ENCODE peak calls at places on chromosomes 13 and 19, in five cellular contexts. U is neural crest cell, O is MCF 10A, A is lower leg skin, L is AG04449. H is an unnamed sample.

GRCh38 chr19:10271543-10272086 is 695 bp downstream of the ICAM1 start:
- DNase-seq in U (no peak), O (peak; percentile 52), A (peak; percentile 87), L (no peak), H (no peak)

GRCh38 chr19:51477343-51477742 is 996 bp upstream of the CEACAM18 start:
- DNase-seq in U (no peak), O (no peak), A (peak; percentile 40), L (no peak), H (no peak)

GRCh38 chr19:37817180-37817911 is 38.0 kb upstream of the ZNF573 start:
- DNase-seq in U (peak; percentile 68), O (no peak), A (no peak), L (no peak), H (peak; percentile 4)

GRCh38 chr13:61362522-61362921 is 53.1 kb downstream of the PCDH20 start:
- DNase-seq in U (no peak), O (no peak), A (no peak), L (no peak), H (no peak)

GRCh38 chr19:46353730-46354528 is 7.0 kb downstream of the PPP5C start:
- DNase-seq in U (no peak), O (no peak), A (no peak), L (no peak), H (no peak)

GRCh38 chr19:12611361-12611699 is 610 bp downstream of the ZNF791 start:
- DNase-seq in U (peak; percentile 39), O (peak; percentile 77), A (peak; percentile 94), L (no peak), H (peak; percentile 54)

GRCh38 chr13:23637813-23638212 is 67.6 kb downstream of the TNFRSF19 start:
- DNase-seq in U (no peak), O (no peak), A (no peak), L (no peak), H (no peak)

GRCh38 chr19:46896076-46896794 is 35.4 kb downstream of the ARHGAP35 start:
- DNase-seq in U (no peak), O (no peak), A (peak; percentile 59), L (no peak), H (no peak)

GRCh38 chr13:74662895-74663294 is 528.7 kb upstream of the KLF12 start:
- DNase-seq in U (no peak), O (no peak), A (no peak), L (no peak), H (no peak)

GRCh38 chr13:81987159-81987558 is 1646.2 kb upstream of the SPRY2 start:
- DNase-seq in U (no peak), O (peak; percentile 23), A (no peak), L (no peak), H (no peak)

GRCh38 chr19:48737360-48737998 is 2.9 kb downstream of the RASIP1 start:
- DNase-seq in U (no peak), O (no peak), A (no peak), L (no peak), H (no peak)

GRCh38 chr19:47110521-47111080 is 3.0 kb downstream of the ZC3H4 start:
- DNase-seq in U (no peak), O (peak; percentile 37), A (no peak), L (no peak), H (no peak)

GRCh38 chr13:28338202-28338601 is 156.7 kb downstream of the FLT1 start:
- DNase-seq in U (no peak), O (no peak), A (no peak), L (no peak), H (no peak)

GRCh38 chr19:6262519-6262918 is 17.3 kb downstream of the MLLT1 start:
- DNase-seq in U (no peak), O (no peak), A (no peak), L (no peak), H (no peak)

GRCh38 chr19:55189424-55189823 is 9.3 kb upstream of the SYT5 start:
- DNase-seq in U (no peak), O (peak; percentile 100), A (peak; percentile 93), L (peak; percentile 83), H (peak; percentile 88)

GRCh38 chr19:8503506-8503905 is 1.1 kb upstream of the PRAM1 start:
- DNase-seq in U (no peak), O (no peak), A (no peak), L (no peak), H (no peak)

GRCh38 chr19:6476896-6477431 is 4.6 kb downstream of the DENND1C start:
- DNase-seq in U (no peak), O (no peak), A (no peak), L (no peak), H (no peak)

GRCh38 chr19:48745208-48745995 is 1.3 kb downstream of the IZUMO1 start:
- DNase-seq in U (peak; percentile 50), O (peak; percentile 63), A (no peak), L (no peak), H (no peak)

GRCh38 chr19:49094505-49095482 is 9.5 kb downstream of the SNRNP70 start:
- DNase-seq in U (no peak), O (no peak), A (no peak), L (no peak), H (no peak)

GRCh38 chr13:100666124-100666523 is 8.5 kb downstream of the TMTC4 start:
- DNase-seq in U (no peak), O (no peak), A (no peak), L (no peak), H (no peak)

GRCh38 chr19:35332817-35333216 is 3.8 kb downstream of the CD22 start:
- DNase-seq in U (no peak), O (no peak), A (no peak), L (no peak), H (no peak)

GRCh38 chr13:111658150-111659100 is 338.0 kb downstream of the TEX29 start:
- DNase-seq in U (peak; percentile 47), O (no peak), A (peak; percentile 76), L (no peak), H (no peak)

GRCh38 chr19:38037151-38037611 is 130.2 kb downstream of the SIPA1L3 start:
- DNase-seq in U (no peak), O (no peak), A (no peak), L (no peak), H (no peak)

GRCh38 chr19:15379996-15380647 is 535 bp upstream of the AKAP8 start:
- DNase-seq in U (peak; percentile 48), O (peak; percentile 61), A (no peak), L (no peak), H (no peak)

GRCh38 chr19:16895467-16896097 is 6.8 kb downstream of the F2RL3 start:
- DNase-seq in U (no peak), O (no peak), A (no peak), L (no peak), H (no peak)

GRCh38 chr19:1503089-1503924 is 9.5 kb downstream of the ADAMTSL5 start:
- DNase-seq in U (peak; percentile 66), O (peak; percentile 53), A (no peak), L (no peak), H (no peak)

GRCh38 chr19:1502433-1503088 is 10.3 kb downstream of the ADAMTSL5 start:
- DNase-seq in U (no peak), O (no peak), A (no peak), L (no peak), H (no peak)

GRCh38 chr19:1503925-1504430 is 8.8 kb downstream of the ADAMTSL5 start:
- DNase-seq in U (no peak), O (no peak), A (no peak), L (no peak), H (no peak)

GRCh38 chr19:1497578-1498235 is 6.7 kb downstream of the REEP6 start:
- DNase-seq in U (no peak), O (no peak), A (no peak), L (no peak), H (no peak)

DNA sequence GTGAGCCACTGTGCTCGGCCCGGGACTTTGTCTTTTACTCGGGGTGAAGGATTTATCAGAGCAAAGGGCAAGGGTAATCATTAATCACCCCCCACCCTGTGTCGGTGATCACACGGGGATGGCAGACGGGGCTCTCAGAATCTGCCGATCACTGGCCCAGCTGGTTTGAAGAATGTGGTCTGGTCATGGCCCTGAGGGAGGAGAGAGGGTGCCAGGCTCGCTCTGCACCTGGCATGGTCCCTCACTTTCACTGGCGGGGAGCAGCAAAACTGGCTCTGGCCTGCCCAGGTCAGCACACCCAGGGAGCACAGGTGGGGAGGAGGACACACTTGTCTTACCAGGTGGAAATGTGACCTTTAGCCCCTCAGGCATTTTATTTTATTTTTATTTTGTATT is 10.2 kb downstream of the REEP6 start:
- DNase-seq in U (no peak), O (no peak), A (no peak), L (no peak), H (no peak)
- TF ChIP-seq CTCF in U (no peak), O (no peak), A (no peak), L (no peak), H (no peak)

DNA sequence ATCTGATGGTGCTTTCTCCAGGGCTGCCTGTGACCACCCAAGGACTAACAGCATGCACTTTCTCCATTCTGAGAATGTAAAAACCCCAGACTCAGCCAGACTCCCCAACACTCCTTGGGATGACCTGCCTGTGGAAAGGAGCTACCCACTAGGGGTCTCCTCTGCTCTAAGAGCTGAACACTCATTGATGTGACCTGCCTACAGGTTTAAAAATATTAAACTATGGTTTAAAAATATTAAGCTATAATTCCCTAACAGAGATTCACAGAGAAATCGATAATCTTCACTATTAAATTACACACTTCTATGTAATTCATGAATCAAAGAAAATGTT is 696.2 kb upstream of the SLITRK5 start:
- DNase-seq in U (no peak), O (no peak), A (no peak), L (no peak), H (no peak)
- TF ChIP-seq CTCF in U (no peak), O (no peak), A (no peak), L (no peak), H (peak; percentile 1)

GRCh38 chr19:58351558-58351878 is 1.8 kb downstream of the A1BG start:
- DNase-seq in U (no peak), O (no peak), A (no peak), L (no peak), H (no peak)
- TF ChIP-seq CTCF in U (no peak), O (no peak), A (no peak), L (no peak), H (no peak)

GRCh38 chr13:19959831-19960672 is 1.5 kb downstream of the ZMYM2 start:
- DNase-seq in U (peak; percentile 67), O (peak; percentile 92), A (peak; percentile 96), L (peak; percentile 49), H (peak; percentile 74)

GRCh38 chr13:19957320-19958118 is 1.0 kb upstream of the ZMYM2 start:
- DNase-seq in U (peak; percentile 66), O (no peak), A (peak; percentile 96), L (no peak), H (no peak)

GRCh38 chr13:19960673-19961015 is 2.1 kb downstream of the ZMYM2 start:
- DNase-seq in U (no peak), O (peak; percentile 14), A (no peak), L (no peak), H (no peak)

GRCh38 chr13:19958119-19959111 is at the start of gene ZMYM2:
- DNase-seq in U (peak; percentile 98), O (peak; percentile 95), A (peak; percentile 100), L (peak; percentile 84), H (peak; percentile 97)

DNA sequence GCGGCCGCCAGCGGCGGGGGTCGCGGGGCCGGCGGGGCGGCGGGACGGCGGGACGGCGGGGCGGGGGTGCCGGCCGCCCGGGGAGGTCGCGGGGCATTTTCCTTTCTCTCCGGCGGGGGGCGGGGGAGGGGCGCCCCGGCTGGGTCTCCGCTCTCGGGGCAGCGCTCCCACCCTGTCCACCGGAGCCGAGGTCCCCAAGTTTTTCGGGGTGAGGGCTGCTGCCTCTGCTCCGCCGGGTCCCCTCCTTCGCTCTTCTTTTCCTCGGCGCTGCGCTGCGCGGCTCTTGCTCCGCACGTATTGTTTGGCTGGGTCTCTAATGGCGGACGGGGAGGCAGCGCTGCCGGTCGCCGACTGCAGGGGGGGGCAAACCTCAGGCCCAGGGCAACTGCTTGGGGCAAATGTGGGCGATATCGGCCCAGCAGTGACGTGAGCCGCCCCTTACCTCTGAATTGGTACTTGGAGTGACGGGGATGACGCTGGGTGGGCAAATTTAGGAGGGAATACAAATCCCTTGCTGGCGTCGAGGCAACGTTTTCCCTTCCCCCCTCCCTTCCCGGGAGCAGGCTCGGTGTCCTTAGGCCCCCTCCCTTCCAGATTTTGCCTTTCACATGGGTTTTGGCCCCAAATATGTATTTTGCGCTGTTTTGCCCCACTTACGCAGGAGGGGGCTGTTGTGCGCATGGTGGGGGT is 759 bp downstream of the ZMYM2 start:
- DNase-seq in U (peak; percentile 45), O (peak; percentile 49), A (peak; percentile 93), L (no peak), H (no peak)
- TF ChIP-seq CTCF in U (no peak), O (peak; percentile 24), A (no peak), L (peak; percentile 24), H (peak; percentile 6)